ENCODE peak calls at places on chromosomes 1 and 21, in ten cellular contexts. L is left ventricle myocardium inferior, X is right atrium auricular region, O is brain microvascular endothelial cell, J is heart right ventricle, W is NT2/D1, P is psoas muscle, N is spleen, R is pancreas, B is adrenal gland. U is an unnamed sample. For H3K36me3 and H3K27me3, the result is how much of the 10 kb centered on the place peaks cover.

GRCh38 chr1:22817462-22817861 is 106.8 kb downstream of the EPHB2 start:
- DNase-seq in L (no peak), X (no peak), O (no peak), J (no peak), W (no peak), P (no peak), N (peak), R (no peak), B (no peak), U (no peak)

GRCh38 chr21:26138615-26139257 is 31.8 kb downstream of the APP start:
- DNase-seq in L (no peak), X (no peak), O (no peak), J (no peak), W (no peak), P (no peak), N (no peak), R (no peak), B (no peak), U (no peak)

GRCh38 chr1:155651861-155652661 is 36.5 kb downstream of the YY1AP1 start:
- DNase-seq in L (no peak), X (no peak), O (no peak), J (no peak), W (no peak), P (no peak), N (no peak), R (no peak), B (no peak), U (no peak)

GRCh38 chr21:37264808-37265207 is 2.3 kb downstream of the VPS26C start:
- DNase-seq in L (no peak), X (peak), O (no peak), J (no peak), W (no peak), P (no peak), N (no peak), R (no peak), B (no peak), U (no peak)

GRCh38 chr1:167602840-167603239 is 27.2 kb upstream of the RCSD1 start:
- DNase-seq in L (no peak), X (no peak), O (no peak), J (no peak), W (no peak), P (no peak), N (peak), R (no peak), B (no peak), U (no peak)

GRCh38 chr1:148264374-148265276 is 112.5 kb upstream of the NBPF11 start:
- DNase-seq in L (no peak), X (no peak), O (peak), J (no peak), W (no peak), P (no peak), N (no peak), R (peak), B (no peak), U (peak)

GRCh38 chr1:245645894-245646293 is 491.1 kb downstream of the KIF26B start:
- DNase-seq in L (no peak), X (no peak), O (no peak), J (no peak), W (no peak), P (no peak), N (no peak), R (no peak), B (no peak), U (no peak)

GRCh38 chr1:201408176-201408814 is 9.2 kb upstream of the LAD1 start:
- DNase-seq in L (peak), X (peak), O (peak), J (peak), W (peak), P (peak), N (peak), R (peak), B (peak), U (peak)

GRCh38 chr1:54016343-54017282 is 1.4 kb downstream of the LDLRAD1 start:
- DNase-seq in L (no peak), X (peak), O (peak), J (no peak), W (peak), P (no peak), N (no peak), R (no peak), B (peak), U (peak)

GRCh38 chr1:17744666-17745563 is 10.2 kb upstream of the ACTL8 start:
- DNase-seq in L (no peak), X (no peak), O (no peak), J (no peak), W (no peak), P (no peak), N (peak), R (no peak), B (no peak), U (no peak)

GRCh38 chr1:246067432-246068021 is 439.6 kb downstream of the SMYD3 start:
- DNase-seq in L (no peak), X (no peak), O (no peak), J (no peak), W (no peak), P (no peak), N (no peak), R (no peak), B (no peak), U (no peak)

GRCh38 chr1:41239988-41240610 is 2.0 kb downstream of the SCMH1 start:
- DNase-seq in L (no peak), X (no peak), O (peak), J (no peak), W (no peak), P (no peak), N (no peak), R (no peak), B (no peak), U (no peak)

GRCh38 chr1:93025572-93025971 is 53.5 kb upstream of the MTF2 start:
- DNase-seq in L (no peak), X (no peak), O (no peak), J (no peak), W (no peak), P (no peak), N (no peak), R (no peak), B (no peak), U (no peak)

GRCh38 chr1:222994506-222995229 is 148.4 kb downstream of the TLR5 start:
- DNase-seq in L (no peak), X (no peak), O (no peak), J (no peak), W (no peak), P (no peak), N (no peak), R (no peak), B (no peak), U (no peak)

GRCh38 chr21:37071561-37072238 is 1.2 kb downstream of the PIGP start:
- DNase-seq in L (peak), X (peak), O (peak), J (peak), W (no peak), P (peak), N (no peak), R (no peak), B (peak), U (peak)

GRCh38 chr21:39363607-39364555 is 15.0 kb upstream of the HMGN1 start:
- DNase-seq in L (no peak), X (no peak), O (no peak), J (no peak), W (no peak), P (no peak), N (no peak), R (no peak), B (no peak), U (no peak)

DNA sequence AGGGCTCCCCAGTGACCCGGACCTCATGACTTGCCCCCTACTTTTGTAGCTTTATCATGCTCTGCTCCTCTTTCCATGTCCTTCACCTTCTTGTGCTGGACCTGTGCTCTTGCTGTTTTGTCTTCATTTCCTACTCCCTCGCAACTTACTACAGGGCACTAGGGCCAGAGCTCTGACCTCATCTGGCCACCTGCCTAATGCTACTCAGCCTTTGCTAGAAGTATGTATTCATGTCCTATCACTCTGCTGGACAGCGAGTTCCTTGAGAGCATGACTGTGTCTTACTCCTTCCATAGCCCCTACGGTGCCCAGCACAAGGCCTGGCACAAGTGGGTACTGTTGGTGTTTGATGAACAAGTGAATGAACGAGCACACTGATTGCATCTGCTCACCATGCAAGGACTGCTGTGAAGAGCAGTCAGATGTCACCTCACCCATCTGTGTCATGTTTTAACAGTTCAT is 1.9 kb downstream of the MTFR1L start:
- DNase-seq in L (no peak), X (no peak), O (no peak), J (no peak), W (no peak), P (peak), N (no peak), R (no peak), B (peak), U (no peak)
- H3K4me3 ChIP-seq in L (peak), X (peak), O (no peak), J (peak), W (no peak), P (peak), N (peak), R (no peak), B (no peak), U (no peak)

DNA sequence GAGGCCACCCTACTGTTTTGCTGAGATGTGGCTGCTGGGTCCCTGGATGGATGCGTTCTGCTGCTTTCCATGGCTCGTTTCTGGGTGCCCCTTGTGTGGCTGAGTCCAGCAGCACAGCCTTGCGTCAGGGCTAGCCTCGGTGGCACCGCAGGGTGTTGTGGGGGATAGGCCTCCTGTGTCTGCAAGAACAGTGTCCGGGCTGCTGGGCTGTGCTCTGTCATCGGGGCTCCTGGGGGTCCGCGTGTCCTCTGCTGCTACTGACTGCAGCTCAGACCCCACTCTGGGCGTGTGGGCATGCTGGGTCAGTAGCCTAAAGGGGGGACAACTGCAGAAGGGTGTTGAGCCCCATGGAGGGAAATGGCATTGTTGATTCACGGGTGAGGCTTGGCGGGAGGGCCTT is 4.9 kb downstream of the RRP1 start:
- DNase-seq in L (no peak), X (no peak), O (no peak), J (no peak), W (no peak), P (no peak), N (peak), R (no peak), B (no peak), U (peak)
- H3K36me3 ChIP-seq in L (half or more), X (half or more), O (half or more), J (under half), W (half or more), P (half or more), N (half or more), R (under half), B (under half), U (half or more)

DNA sequence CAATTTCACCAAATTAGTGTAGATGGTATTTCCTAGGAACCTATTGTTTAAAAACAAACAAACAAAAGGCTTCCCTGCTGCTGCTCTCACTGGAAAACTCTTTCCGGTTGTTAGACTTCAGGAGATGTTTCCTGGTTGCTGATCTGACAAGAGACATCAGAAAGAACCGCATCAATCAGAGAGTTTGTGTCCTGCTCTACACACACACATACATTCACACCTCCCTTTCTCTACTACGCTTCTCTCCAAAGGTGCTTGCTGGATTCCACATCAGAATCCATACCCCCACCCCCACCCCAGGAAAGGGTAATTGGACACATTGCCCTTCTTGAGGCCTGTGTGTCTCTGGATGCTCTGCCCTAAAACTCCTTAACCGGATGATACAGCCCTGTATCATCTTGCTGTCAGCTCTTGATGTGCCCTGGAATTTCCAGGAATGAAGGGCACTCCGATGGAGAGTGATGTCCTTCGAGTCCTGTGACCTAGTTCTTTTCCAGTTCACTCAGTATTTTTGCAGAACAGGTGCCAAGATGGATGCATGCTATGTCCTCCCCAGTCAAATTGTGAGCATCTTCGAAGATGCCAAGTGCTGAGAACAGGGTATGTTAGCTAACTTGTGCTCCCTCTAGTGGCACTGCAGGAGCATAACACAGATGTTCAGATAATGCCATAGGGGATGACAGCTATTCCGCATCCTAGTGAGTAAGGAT is 113.7 kb upstream of the SLC35F3 start:
- DNase-seq in L (no peak), X (no peak), O (peak), J (no peak), W (peak), P (no peak), N (no peak), R (no peak), B (peak), U (peak)
- H3K27me3 ChIP-seq in L (under half), X (under half), O (under half), J (under half), W (under half), P (under half), N (under half), R (under half), B (under half), U (under half)

GRCh38 chr1:199859525-199859924 is 168.0 kb upstream of the NR5A2 start:
- DNase-seq in L (no peak), X (no peak), O (peak), J (no peak), W (no peak), P (no peak), N (no peak), R (no peak), B (no peak), U (no peak)
- H3K4me3 ChIP-seq in L (no peak), X (no peak), O (no peak), J (no peak), W (no peak), P (no peak), N (peak), R (no peak), B (no peak), U (no peak)

GRCh38 chr1:11078631-11079030 is 18.8 kb upstream of the SRM start:
- DNase-seq in L (no peak), X (no peak), O (no peak), J (no peak), W (no peak), P (no peak), N (no peak), R (peak), B (peak), U (no peak)
- H3K36me3 ChIP-seq in L (half or more), X (half or more), O (half or more), J (under half), W (half or more), P (half or more), N (half or more), R (under half), B (under half), U (half or more)

GRCh38 chr1:31776511-31776910 is 12.4 kb upstream of the ADGRB2 start:
- DNase-seq in L (no peak), X (no peak), O (no peak), J (no peak), W (no peak), P (no peak), N (no peak), R (peak), B (no peak), U (no peak)

GRCh38 chr1:31773861-31774260 is 9.7 kb upstream of the ADGRB2 start:
- DNase-seq in L (no peak), X (no peak), O (no peak), J (no peak), W (no peak), P (no peak), N (no peak), R (no peak), B (no peak), U (no peak)

GRCh38 chr1:31772669-31773248 is 8.6 kb upstream of the ADGRB2 start:
- DNase-seq in L (no peak), X (no peak), O (no peak), J (no peak), W (no peak), P (no peak), N (no peak), R (peak), B (no peak), U (peak)

GRCh38 chr1:31776032-31776431 is 11.9 kb upstream of the ADGRB2 start:
- DNase-seq in L (no peak), X (no peak), O (no peak), J (no peak), W (no peak), P (no peak), N (no peak), R (peak), B (no peak), U (no peak)

DNA sequence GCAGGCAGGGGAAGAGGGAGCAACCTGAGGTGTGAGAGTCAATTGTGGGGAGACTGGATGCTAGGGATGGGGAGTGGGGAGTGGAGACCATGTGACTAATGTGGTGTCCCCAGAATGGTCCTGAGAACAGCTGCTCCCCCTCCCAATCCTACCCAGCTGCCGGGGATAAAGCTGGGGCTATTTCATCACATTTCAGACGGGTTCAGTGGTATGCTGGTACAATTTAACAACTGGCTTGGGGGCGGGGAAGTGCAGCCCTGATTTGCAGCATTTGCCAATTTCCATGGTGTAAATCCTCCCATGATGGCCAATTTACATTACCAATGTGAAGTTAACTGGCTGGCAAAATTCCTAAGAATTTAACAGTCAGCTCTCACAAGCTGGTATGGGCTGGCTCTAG is 11.0 kb upstream of the ADGRB2 start:
- DNase-seq in L (no peak), X (no peak), O (no peak), J (no peak), W (no peak), P (no peak), N (no peak), R (peak), B (no peak), U (no peak)
- H3K27me3 ChIP-seq in L (half or more), X (under half), O (under half), J (half or more), W (under half), P (under half), N (under half), R (under half), B (under half), U (under half)

GRCh38 chr1:185318431-185319151 is 1.5 kb upstream of the IVNS1ABP start:
- DNase-seq in L (no peak), X (no peak), O (no peak), J (no peak), W (no peak), P (no peak), N (no peak), R (no peak), B (no peak), U (no peak)
- H3K4me3 ChIP-seq in L (peak), X (no peak), O (no peak), J (peak), W (no peak), P (no peak), N (peak), R (no peak), B (no peak), U (no peak)

GRCh38 chr1:14891991-14892390 is 261.6 kb upstream of the TMEM51 start:
- DNase-seq in L (no peak), X (no peak), O (no peak), J (no peak), W (no peak), P (no peak), N (no peak), R (peak), B (no peak), U (no peak)

GRCh38 chr1:14887044-14887443 is 266.5 kb upstream of the TMEM51 start:
- DNase-seq in L (no peak), X (no peak), O (no peak), J (no peak), W (no peak), P (no peak), N (peak), R (no peak), B (no peak), U (no peak)

GRCh38 chr1:14889937-14890440 is 263.6 kb upstream of the TMEM51 start:
- DNase-seq in L (no peak), X (no peak), O (no peak), J (no peak), W (no peak), P (no peak), N (no peak), R (no peak), B (no peak), U (no peak)

GRCh38 chr1:14887936-14888335 is 265.6 kb upstream of the TMEM51 start:
- DNase-seq in L (no peak), X (no peak), O (no peak), J (no peak), W (no peak), P (no peak), N (no peak), R (no peak), B (no peak), U (no peak)

DNA sequence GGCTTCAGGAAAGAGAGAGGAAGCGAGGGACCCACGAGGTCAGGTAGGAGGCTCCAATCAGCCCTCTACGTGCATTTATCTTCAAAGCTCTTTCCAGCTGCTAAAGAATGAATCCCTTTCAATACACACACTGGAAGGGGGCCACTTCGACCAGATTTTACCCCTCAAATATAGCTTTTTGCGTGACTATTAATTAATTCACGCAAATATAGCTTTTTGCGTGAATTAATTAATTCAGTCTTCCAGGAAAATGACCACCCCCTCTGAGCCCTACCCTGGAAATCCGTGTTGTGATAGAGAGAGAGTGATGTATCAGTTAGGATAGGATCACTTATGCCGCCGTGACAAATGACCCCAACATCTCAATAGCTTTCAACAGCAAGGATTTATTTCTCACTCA is 265.2 kb upstream of the TMEM51 start:
- DNase-seq in L (no peak), X (no peak), O (no peak), J (no peak), W (no peak), P (no peak), N (no peak), R (no peak), B (no peak), U (no peak)
- H3K36me3 ChIP-seq in L (under half), X (under half), O (under half), J (under half), W (under half), P (under half), N (under half), R (under half), B (under half), U (under half)

DNA sequence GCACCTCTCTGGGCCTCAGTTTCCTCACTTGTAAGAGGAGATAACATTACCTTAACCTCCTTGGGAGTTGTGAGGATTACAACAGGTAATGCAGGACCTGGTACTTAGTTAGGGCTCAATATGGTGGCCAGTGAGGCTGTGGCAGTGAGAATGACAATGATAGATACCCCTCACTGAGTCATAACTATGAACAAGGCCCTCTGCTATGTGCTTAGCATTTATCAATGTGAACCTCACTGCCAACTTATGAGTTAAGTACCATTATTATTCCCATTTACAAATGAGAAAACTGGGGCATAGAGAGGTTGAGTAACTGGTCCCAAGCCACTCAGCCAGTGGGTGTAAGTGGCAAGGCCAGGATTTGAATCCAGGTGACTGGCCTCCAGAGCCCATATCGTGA is 64.4 kb downstream of the HMGB4 start:
- DNase-seq in L (no peak), X (no peak), O (no peak), J (no peak), W (no peak), P (no peak), N (no peak), R (no peak), B (no peak), U (no peak)
- H3K27me3 ChIP-seq in L (under half), X (under half), O (under half), J (under half), W (under half), P (under half), N (under half), R (under half), B (under half), U (under half)